ENCODE peak calls at places on chromosomes 1 and 21, in five cellular contexts. N is prostate gland, Q is endodermal cell, E is lung, S is upper lobe of right lung. B is an unnamed sample. For H3K4me1 and H3K27me3, the result is how much of the 10 kb centered on the place peaks cover.

GRCh38 chr1:108691128-108691885 is 803 bp upstream of the PRPF38B start:
- DNase-seq in E (no peak), N (peak), Q (no peak), S (no peak), B (no peak)

GRCh38 chr1:167566766-167567165 is 13.2 kb upstream of the CREG1 start:
- DNase-seq in E (no peak), S (no peak), N (no peak), Q (no peak), B (no peak)

GRCh38 chr1:152145789-152146188 is 13.2 kb downstream of the RPTN start:
- DNase-seq in E (no peak), S (no peak), N (no peak), Q (no peak), B (no peak)

GRCh38 chr1:22854688-22855565 is 117.7 kb downstream of the LACTBL1 start:
- DNase-seq in N (no peak), E (no peak), S (no peak), Q (peak), B (no peak)

GRCh38 chr21:28752131-28752530 is 240.5 kb downstream of the LTN1 start:
- DNase-seq in E (no peak), S (no peak), Q (no peak), N (no peak), B (no peak)

GRCh38 chr1:225470691-225471452 is 43.0 kb upstream of the LBR start:
- DNase-seq in E (no peak), S (peak), Q (peak), N (no peak), B (no peak)

GRCh38 chr1:228452194-228453021 is 34.8 kb upstream of the RNF187 start:
- DNase-seq in S (no peak), Q (no peak), E (no peak), N (no peak), B (no peak)

GRCh38 chr1:104408268-104408667 is 658.6 kb downstream of the AMY1C start:
- DNase-seq in E (no peak), N (no peak), S (no peak), Q (no peak), B (no peak)

GRCh38 chr1:31707711-31708110 is 3.9 kb upstream of the COL16A1 start:
- DNase-seq in E (no peak), Q (peak), N (no peak), S (no peak), B (no peak)

GRCh38 chr1:1183833-1184775 is 10.4 kb downstream of the TTLL10 start:
- DNase-seq in N (no peak), Q (peak), E (no peak), S (no peak), B (no peak)

GRCh38 chr1:20037877-20038276 is 32.1 kb upstream of the PLA2G5 start:
- DNase-seq in S (no peak), Q (peak), E (no peak), N (no peak), B (no peak)

GRCh38 chr1:204475651-204476432 is 18.8 kb downstream of the PIK3C2B start:
- DNase-seq in N (no peak), S (peak), E (no peak), Q (no peak), B (no peak)

GRCh38 chr1:88768816-88769215 is 84.7 kb downstream of the PKN2 start:
- DNase-seq in N (no peak), S (no peak), E (no peak), Q (no peak), B (no peak)

GRCh38 chr1:19057182-19057779 is 100.8 kb upstream of the IFFO2 start:
- DNase-seq in E (no peak), N (no peak), S (no peak), Q (no peak), B (no peak)

GRCh38 chr1:247089616-247090375 is 11.2 kb upstream of the ZNF670 start:
- DNase-seq in E (no peak), Q (peak), N (no peak), S (no peak), B (no peak)

GRCh38 chr1:8702121-8702520 is 115.3 kb downstream of the RERE start:
- DNase-seq in N (peak), E (peak), S (peak), Q (peak), B (peak)

GRCh38 chr1:246012271-246012854 is 494.7 kb downstream of the SMYD3 start:
- DNase-seq in N (no peak), S (no peak), Q (peak), E (no peak), B (no peak)

GRCh38 chr1:177849130-177849529 is 120.7 kb downstream of the SEC16B start:
- DNase-seq in Q (no peak), E (no peak), N (no peak), S (no peak), B (no peak)

GRCh38 chr1:156154317-156154749 is 948 bp downstream of the SEMA4A start:
- DNase-seq in E (peak), S (peak), N (no peak), Q (no peak), B (no peak)

GRCh38 chr1:88736633-88737248 is 52.7 kb downstream of the PKN2 start:
- DNase-seq in E (no peak), N (no peak), Q (peak), S (no peak), B (peak)

GRCh38 chr1:168603501-168604107 is 27.2 kb downstream of the XCL1 start:
- DNase-seq in Q (peak), E (peak), S (peak), N (peak), B (peak)

GRCh38 chr1:175206687-175207086 is 14.1 kb upstream of the KIAA0040 start:
- DNase-seq in Q (no peak), N (no peak), S (no peak), E (no peak), B (no peak)

GRCh38 chr1:27010226-27010994 is 2.2 kb downstream of the TENT5B start:
- DNase-seq in S (no peak), N (no peak), Q (no peak), E (no peak), B (no peak)

GRCh38 chr1:224533517-224533916 is 82.6 kb upstream of the CNIH3 start:
- DNase-seq in E (no peak), N (no peak), S (no peak), Q (no peak), B (no peak)

GRCh38 chr1:150511551-150511950 is 3.6 kb downstream of the ECM1 start:
- DNase-seq in S (no peak), Q (no peak), E (no peak), N (no peak), B (no peak)

GRCh38 chr1:217562229-217562878 is 68.5 kb downstream of the GPATCH2 start:
- DNase-seq in N (no peak), Q (no peak), S (no peak), E (no peak), B (no peak)

GRCh38 chr1:39826583-39826982 is 37.9 kb upstream of the BMP8B start:
- DNase-seq in Q (no peak), S (no peak), E (no peak), N (no peak), B (no peak)

GRCh38 chr1:234111458-234112142 is 207.1 kb downstream of the SLC35F3 start:
- DNase-seq in E (peak), N (peak), Q (peak), S (peak), B (peak)

GRCh38 chr1:63276625-63277024 is 45.7 kb upstream of the FOXD3 start:
- DNase-seq in E (no peak), S (no peak), N (no peak), Q (no peak), B (no peak)

GRCh38 chr1:36517415-36517814 is 34.7 kb upstream of the CSF3R start:
- DNase-seq in E (no peak), S (no peak), N (no peak), Q (peak), B (no peak)

GRCh38 chr1:155175927-155176371 is 2.3 kb downstream of the TRIM46 start:
- DNase-seq in N (no peak), Q (peak), S (peak), E (no peak), B (no peak)

GRCh38 chr1:85822696-85823095 is 114.5 kb upstream of the ZNHIT6 start:
- DNase-seq in E (no peak), N (no peak), S (no peak), Q (no peak), B (no peak)

GRCh38 chr21:43188712-43189151 is 19.9 kb downstream of the CRYAA start:
- DNase-seq in S (peak), Q (peak), E (no peak), N (peak), B (no peak)

GRCh38 chr1:241817331-241817792 is 30.6 kb upstream of the EXO1 start:
- DNase-seq in N (no peak), S (no peak), E (no peak), Q (no peak), B (no peak)

GRCh38 chr1:111789077-111789476 is 33.4 kb downstream of the DDX20 start:
- DNase-seq in S (no peak), E (no peak), N (no peak), Q (peak), B (no peak)

GRCh38 chr1:59026472-59026948 is 242.7 kb upstream of the JUN start:
- DNase-seq in E (no peak), Q (no peak), N (no peak), S (no peak), B (no peak)

GRCh38 chr1:230087034-230087721 is 20.1 kb downstream of the GALNT2 start:
- DNase-seq in E (no peak), Q (peak), S (no peak), N (peak), B (no peak)

GRCh38 chr1:230086152-230086551 is 19.1 kb downstream of the GALNT2 start:
- DNase-seq in Q (peak), E (no peak), S (no peak), N (no peak), B (no peak)

GRCh38 chr1:230090194-230090711 is 23.2 kb downstream of the GALNT2 start:
- DNase-seq in S (no peak), Q (no peak), N (no peak), E (no peak), B (no peak)

GRCh38 chr1:230085178-230085515 is 18.1 kb downstream of the GALNT2 start:
- DNase-seq in S (no peak), Q (peak), E (peak), N (no peak), B (no peak)

DNA sequence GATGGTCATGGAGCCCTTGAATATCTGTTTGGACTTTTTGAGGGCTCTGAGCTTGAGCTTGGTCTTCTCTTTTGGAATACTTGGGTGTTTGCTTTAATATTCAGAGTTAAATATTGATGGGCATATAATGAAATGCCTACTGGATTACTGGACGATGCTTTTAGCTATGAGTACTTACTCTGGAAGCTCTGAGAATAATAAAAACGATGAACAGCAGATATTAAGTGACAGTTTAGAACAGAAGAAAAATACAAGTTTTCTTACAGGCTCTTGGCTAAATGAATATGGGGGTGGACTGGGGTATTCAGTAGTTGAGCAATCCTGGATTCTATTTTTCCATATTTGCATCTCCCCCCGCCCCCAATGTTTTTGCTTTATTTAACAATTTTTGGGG is 20.7 kb downstream of the GALNT2 start:
- DNase-seq in E (no peak), N (no peak), Q (no peak), S (no peak), B (no peak)
- H3K4me1 ChIP-seq in E (under half), N (under half), Q (under half), S (under half), B (under half)

DNA sequence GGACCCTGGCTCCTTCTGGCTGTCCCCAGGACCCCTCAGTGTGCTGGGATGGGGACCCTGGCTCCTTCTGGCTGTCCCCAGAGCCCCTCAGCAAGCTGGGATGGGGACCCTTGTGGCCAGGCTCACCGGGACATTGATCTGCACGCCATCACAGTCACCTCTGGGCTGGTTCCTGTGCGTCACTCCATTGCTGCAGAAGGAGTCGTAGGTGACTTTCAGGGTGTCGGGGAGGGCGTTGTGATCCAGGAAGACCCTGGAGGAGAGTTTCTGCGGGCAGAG is 19.7 kb upstream of the PTTG1IP start:
- DNase-seq in Q (no peak), S (no peak), E (no peak), N (no peak), B (no peak)
- H3K27me3 ChIP-seq in Q (under half), S (under half), E (under half), N (under half), B (under half)

DNA sequence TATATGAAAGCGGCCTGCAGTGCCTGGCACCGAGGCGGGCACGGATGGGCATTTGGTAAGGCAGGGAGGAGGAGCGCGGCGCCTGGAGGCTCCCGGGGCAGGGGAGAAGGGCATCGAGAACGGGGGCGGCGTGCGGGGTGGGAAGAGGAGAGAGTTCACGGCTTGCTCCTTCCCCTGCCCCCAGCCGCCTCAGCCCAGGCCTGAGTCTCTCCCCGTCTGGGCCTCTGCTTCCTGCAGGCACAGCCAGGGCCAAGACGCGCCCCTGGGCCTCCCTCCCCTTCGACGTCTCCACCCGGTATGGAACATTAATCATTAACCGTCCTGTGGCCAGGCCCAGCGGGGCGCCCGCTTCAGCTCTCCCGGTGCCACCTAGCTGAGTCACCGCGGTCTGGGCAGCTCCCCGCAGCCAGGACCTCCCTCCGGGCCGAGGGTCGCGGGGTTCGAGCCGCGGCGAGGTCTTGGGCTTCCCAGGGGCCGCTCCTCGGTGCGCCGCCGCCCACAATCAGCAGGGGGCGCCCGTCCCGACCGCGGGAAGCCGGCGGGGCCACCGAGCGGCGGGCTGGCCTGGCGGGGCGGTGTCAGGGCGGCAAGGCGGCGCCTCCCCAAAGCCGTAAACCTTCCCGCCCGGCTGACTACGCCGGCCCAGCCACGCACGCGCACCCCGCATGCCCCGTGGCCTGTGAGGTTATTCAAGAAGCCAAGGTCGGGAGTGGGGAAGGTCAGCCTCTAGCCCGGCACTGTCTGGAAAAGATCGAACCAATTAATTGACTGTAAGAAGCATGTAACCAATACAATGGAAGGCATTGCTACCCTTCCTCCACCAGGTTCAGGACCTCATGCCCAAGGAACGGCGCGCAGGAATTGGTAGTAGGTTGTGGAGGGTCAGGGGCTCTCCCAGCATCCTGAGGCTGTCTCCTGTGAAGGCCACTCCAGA is 23.4 kb upstream of the RD3 start:
- DNase-seq in N (peak), S (peak), E (peak), Q (peak), B (peak)
- H3K4me3 ChIP-seq in N (peak), S (peak), E (no peak), Q (no peak), B (peak)

GRCh38 chr1:92944901-92945747 is 16.1 kb downstream of the DIPK1A start:
- DNase-seq in E (no peak), N (no peak), S (no peak), Q (no peak), B (no peak)
- H3K4me1 ChIP-seq in E (under half), N (under half), S (under half), Q (under half), B (under half)

DNA sequence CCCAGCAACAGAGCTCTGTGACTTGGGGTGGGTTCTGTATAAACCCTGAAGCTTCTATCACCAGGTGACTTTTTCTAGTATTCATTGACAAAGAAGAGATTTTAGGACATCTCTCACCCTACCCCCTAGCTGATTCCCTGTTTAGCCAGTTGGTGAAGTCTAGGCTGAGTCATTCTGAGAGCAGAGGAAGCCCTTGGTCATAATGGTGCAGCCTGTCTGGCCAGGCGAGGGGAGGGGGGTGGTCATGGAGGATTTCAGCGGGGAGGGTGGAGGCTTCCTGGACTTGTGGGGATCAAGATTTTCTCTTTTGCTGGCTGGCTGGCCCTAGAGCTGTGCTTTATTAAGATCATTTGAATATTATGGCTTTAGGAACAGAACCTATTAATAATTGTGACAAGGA is 262.6 kb downstream of the CAMTA1 start:
- DNase-seq in Q (peak), E (no peak), N (no peak), S (no peak), B (no peak)
- H3K27me3 ChIP-seq in Q (under half), E (under half), N (under half), S (under half), B (under half)

GRCh38 chr1:211828584-211829342 is 1.8 kb downstream of the LPGAT1 start:
- DNase-seq in E (no peak), Q (no peak), S (no peak), N (no peak), B (no peak)
- H3K4me3 ChIP-seq in E (no peak), Q (peak), S (peak), N (peak), B (peak)

DNA sequence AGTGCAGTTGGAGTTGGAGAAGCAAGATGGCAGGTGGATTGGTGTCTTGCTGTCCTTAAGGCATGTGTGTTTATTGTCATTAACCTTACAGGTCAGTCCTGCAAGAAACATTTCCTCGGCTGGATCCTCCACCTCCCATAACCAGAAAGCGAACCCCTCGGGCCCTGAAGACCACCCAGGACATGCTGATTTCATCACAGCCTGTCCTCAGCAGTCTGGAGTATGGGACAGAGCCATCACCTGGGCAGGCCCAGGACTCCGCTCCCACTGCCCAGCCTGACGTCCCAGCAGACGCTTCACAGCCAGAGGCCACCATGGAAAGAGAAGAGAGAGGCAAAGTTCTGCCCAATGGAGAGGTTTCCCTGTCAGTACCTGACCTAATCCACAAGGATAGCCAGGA is 1.6 kb downstream of the C1orf226 start:
- DNase-seq in S (no peak), N (no peak), E (no peak), Q (peak), B (no peak)
- H3K4me1 ChIP-seq in S (under half), N (under half), E (under half), Q (under half), B (under half)

GRCh38 chr1:4494558-4494957 is 159.9 kb upstream of the AJAP1 start:
- DNase-seq in S (no peak), N (no peak), Q (peak), E (no peak), B (no peak)

GRCh38 chr1:4495809-4496208 is 158.6 kb upstream of the AJAP1 start:
- DNase-seq in N (no peak), E (no peak), Q (no peak), S (no peak), B (no peak)

DNA sequence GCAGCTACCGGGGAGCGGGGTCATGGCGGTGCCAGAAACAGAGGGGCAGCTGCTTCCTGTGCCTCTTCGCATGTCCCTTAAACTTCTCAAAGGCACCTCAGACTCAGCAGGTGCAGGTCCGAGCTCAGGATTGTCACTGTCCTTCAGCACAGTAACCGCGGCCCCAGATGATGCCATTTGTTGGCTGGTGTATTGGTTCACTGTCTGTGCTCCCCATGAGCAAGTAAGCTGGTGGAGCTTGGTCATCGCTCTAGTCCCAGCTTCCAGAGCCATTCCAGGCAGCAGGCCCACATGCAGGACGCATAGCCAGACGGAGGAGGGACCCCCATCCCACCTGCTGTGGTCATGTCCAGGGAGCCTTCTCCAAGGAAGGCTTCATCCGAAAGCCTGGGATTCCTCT is 154.0 kb upstream of the AJAP1 start:
- DNase-seq in S (no peak), E (no peak), Q (no peak), N (no peak), B (no peak)
- H3K27me3 ChIP-seq in S (under half), E (under half), Q (under half), N (under half), B (under half)

GRCh38 chr1:184023133-184023532 is 14.4 kb downstream of the COLGALT2 start:
- DNase-seq in E (no peak), N (no peak), S (no peak), Q (no peak), B (no peak)
- H3K4me3 ChIP-seq in E (no peak), N (no peak), S (no peak), Q (no peak), B (no peak)

B was measured in Caco-2.